ENCODE peak calls at places on chromosomes 16 and 17, in eight cellular contexts. One of them, this sample, is unnamed.

GRCh38 chr17:31693433-31694210 is 165.4 kb downstream of the COPRS start:
- DNase-seq in cardiac fibroblast: no peak
- DNase-seq in foreskin fibroblast: no peak
- DNase-seq in IMR-90: no peak
- DNase-seq in fibroblast of lung: no peak
- DNase-seq in AG04450: no peak
- DNase-seq in A549: no peak
- DNase-seq in heart left ventricle: no peak
- DNase-seq in this sample: no peak

GRCh38 chr16:56923481-56923880 is 8.5 kb upstream of the HERPUD1 start:
- DNase-seq in cardiac fibroblast: peak; percentile 54
- DNase-seq in foreskin fibroblast: no peak
- DNase-seq in IMR-90: no peak
- DNase-seq in fibroblast of lung: no peak
- DNase-seq in AG04450: no peak
- DNase-seq in A549: no peak
- DNase-seq in heart left ventricle: no peak
- DNase-seq in this sample: no peak

GRCh38 chr17:13351046-13351445 is 250.7 kb downstream of the HS3ST3A1 start:
- DNase-seq in cardiac fibroblast: peak; percentile 22
- DNase-seq in foreskin fibroblast: peak; percentile 69
- DNase-seq in IMR-90: peak; percentile 69
- DNase-seq in fibroblast of lung: peak; percentile 38
- DNase-seq in AG04450: no peak
- DNase-seq in A549: no peak
- DNase-seq in heart left ventricle: no peak
- DNase-seq in this sample: no peak

GRCh38 chr16:81996664-81997529 is 14.4 kb downstream of the SDR42E1 start:
- DNase-seq in cardiac fibroblast: peak; percentile 77
- DNase-seq in foreskin fibroblast: peak; percentile 56
- DNase-seq in IMR-90: peak; percentile 57
- DNase-seq in fibroblast of lung: peak; percentile 33
- DNase-seq in AG04450: no peak
- DNase-seq in A549: peak; percentile 58
- DNase-seq in heart left ventricle: no peak
- DNase-seq in this sample: no peak

GRCh38 chr17:47896672-47897490 is 845 bp downstream of the SP2 start:
- DNase-seq in cardiac fibroblast: no peak
- DNase-seq in foreskin fibroblast: no peak
- DNase-seq in IMR-90: peak; percentile 7
- DNase-seq in fibroblast of lung: peak; percentile 8
- DNase-seq in AG04450: no peak
- DNase-seq in A549: no peak
- DNase-seq in heart left ventricle: no peak
- DNase-seq in this sample: no peak

GRCh38 chr16:88086571-88087516 is 135.6 kb downstream of the BANP start:
- DNase-seq in cardiac fibroblast: no peak
- DNase-seq in foreskin fibroblast: no peak
- DNase-seq in IMR-90: no peak
- DNase-seq in fibroblast of lung: no peak
- DNase-seq in AG04450: no peak
- DNase-seq in A549: no peak
- DNase-seq in heart left ventricle: no peak
- DNase-seq in this sample: no peak

GRCh38 chr16:81527477-81528178 is 83.0 kb downstream of the CMIP start:
- DNase-seq in cardiac fibroblast: no peak
- DNase-seq in foreskin fibroblast: no peak
- DNase-seq in IMR-90: no peak
- DNase-seq in fibroblast of lung: no peak
- DNase-seq in AG04450: no peak
- DNase-seq in A549: no peak
- DNase-seq in heart left ventricle: no peak
- DNase-seq in this sample: no peak

GRCh38 chr17:50218771-50219315 is 17.4 kb upstream of the COL1A1 start:
- DNase-seq in cardiac fibroblast: peak; percentile 97
- DNase-seq in foreskin fibroblast: peak; percentile 90
- DNase-seq in IMR-90: peak; percentile 96
- DNase-seq in fibroblast of lung: peak; percentile 97
- DNase-seq in AG04450: peak; percentile 89
- DNase-seq in A549: peak; percentile 72
- DNase-seq in heart left ventricle: no peak
- DNase-seq in this sample: no peak

GRCh38 chr17:7842950-7843535 is 9.0 kb downstream of the KDM6B start:
- DNase-seq in cardiac fibroblast: peak; percentile 97
- DNase-seq in foreskin fibroblast: peak; percentile 94
- DNase-seq in IMR-90: peak; percentile 94
- DNase-seq in fibroblast of lung: peak; percentile 86
- DNase-seq in AG04450: peak; percentile 75
- DNase-seq in A549: peak; percentile 81
- DNase-seq in heart left ventricle: peak; percentile 82
- DNase-seq in this sample: peak; percentile 58

GRCh38 chr17:43015579-43015978 is 6.6 kb downstream of the VAT1 start:
- DNase-seq in cardiac fibroblast: no peak
- DNase-seq in foreskin fibroblast: no peak
- DNase-seq in IMR-90: no peak
- DNase-seq in fibroblast of lung: peak; percentile 25
- DNase-seq in AG04450: no peak
- DNase-seq in A549: no peak
- DNase-seq in heart left ventricle: peak; percentile 81
- DNase-seq in this sample: no peak

GRCh38 chr17:78645421-78646295 is 68.5 kb upstream of the DNAH17 start:
- DNase-seq in cardiac fibroblast: peak; percentile 77
- DNase-seq in foreskin fibroblast: no peak
- DNase-seq in IMR-90: peak; percentile 34
- DNase-seq in fibroblast of lung: peak; percentile 27
- DNase-seq in AG04450: no peak
- DNase-seq in A549: peak; percentile 88
- DNase-seq in heart left ventricle: peak; percentile 89
- DNase-seq in this sample: no peak

GRCh38 chr16:61957075-61957474 is 79.2 kb downstream of the CDH8 start:
- DNase-seq in cardiac fibroblast: no peak
- DNase-seq in foreskin fibroblast: no peak
- DNase-seq in IMR-90: no peak
- DNase-seq in fibroblast of lung: no peak
- DNase-seq in AG04450: no peak
- DNase-seq in A549: no peak
- DNase-seq in heart left ventricle: no peak
- DNase-seq in this sample: no peak

GRCh38 chr17:1899403-1900000 is 69.7 kb downstream of the RPA1 start:
- DNase-seq in cardiac fibroblast: no peak
- DNase-seq in foreskin fibroblast: no peak
- DNase-seq in IMR-90: no peak
- DNase-seq in fibroblast of lung: no peak
- DNase-seq in AG04450: no peak
- DNase-seq in A549: no peak
- DNase-seq in heart left ventricle: no peak
- DNase-seq in this sample: no peak

GRCh38 chr16:55530316-55530856 is 21.5 kb downstream of the LPCAT2 start:
- DNase-seq in cardiac fibroblast: no peak
- DNase-seq in foreskin fibroblast: no peak
- DNase-seq in IMR-90: no peak
- DNase-seq in fibroblast of lung: no peak
- DNase-seq in AG04450: no peak
- DNase-seq in A549: no peak
- DNase-seq in heart left ventricle: no peak
- DNase-seq in this sample: no peak

GRCh38 chr17:40556884-40557414 is 8.3 kb downstream of the CCR7 start:
- DNase-seq in cardiac fibroblast: peak; percentile 20
- DNase-seq in foreskin fibroblast: no peak
- DNase-seq in IMR-90: no peak
- DNase-seq in fibroblast of lung: no peak
- DNase-seq in AG04450: no peak
- DNase-seq in A549: no peak
- DNase-seq in heart left ventricle: no peak
- DNase-seq in this sample: peak; percentile 19

GRCh38 chr16:57284952-57285263 is 436 bp upstream of the PLLP start:
- DNase-seq in cardiac fibroblast: no peak
- DNase-seq in foreskin fibroblast: no peak
- DNase-seq in IMR-90: no peak
- DNase-seq in fibroblast of lung: no peak
- DNase-seq in AG04450: no peak
- DNase-seq in A549: no peak
- DNase-seq in heart left ventricle: no peak
- DNase-seq in this sample: no peak

GRCh38 chr17:17256316-17256715 is 19.3 kb upstream of the FLCN start:
- DNase-seq in cardiac fibroblast: no peak
- DNase-seq in foreskin fibroblast: no peak
- DNase-seq in IMR-90: no peak
- DNase-seq in fibroblast of lung: no peak
- DNase-seq in AG04450: no peak
- DNase-seq in A549: no peak
- DNase-seq in heart left ventricle: no peak
- DNase-seq in this sample: no peak

GRCh38 chr16:27748868-27749546 is 199.1 kb downstream of the KATNIP start:
- DNase-seq in cardiac fibroblast: peak; percentile 70
- DNase-seq in foreskin fibroblast: peak; percentile 86
- DNase-seq in IMR-90: peak; percentile 84
- DNase-seq in fibroblast of lung: peak; percentile 77
- DNase-seq in AG04450: peak; percentile 39
- DNase-seq in A549: peak; percentile 37
- DNase-seq in heart left ventricle: peak; percentile 37
- DNase-seq in this sample: no peak
- TF ChIP-seq CTCF in cardiac fibroblast: peak; percentile 7
- TF ChIP-seq CTCF in foreskin fibroblast: peak; percentile 6
- TF ChIP-seq CTCF in IMR-90: peak; percentile 8
- TF ChIP-seq CTCF in fibroblast of lung: no peak
- TF ChIP-seq CTCF in AG04450: peak; percentile 14
- TF ChIP-seq CTCF in A549: no peak
- TF ChIP-seq CTCF in heart left ventricle: no peak
- TF ChIP-seq CTCF in this sample: no peak

GRCh38 chr17:81176656-81177055 is 10.6 kb upstream of the AATK start:
- DNase-seq in cardiac fibroblast: peak; percentile 52
- DNase-seq in foreskin fibroblast: no peak
- DNase-seq in IMR-90: peak; percentile 3
- DNase-seq in fibroblast of lung: peak; percentile 14
- DNase-seq in AG04450: no peak
- DNase-seq in A549: peak; percentile 31
- DNase-seq in heart left ventricle: no peak
- DNase-seq in this sample: no peak

GRCh38 chr17:81173354-81173753 is 7.3 kb upstream of the AATK start:
- DNase-seq in cardiac fibroblast: no peak
- DNase-seq in foreskin fibroblast: no peak
- DNase-seq in IMR-90: no peak
- DNase-seq in fibroblast of lung: no peak
- DNase-seq in AG04450: no peak
- DNase-seq in A549: no peak
- DNase-seq in heart left ventricle: no peak
- DNase-seq in this sample: no peak

GRCh38 chr17:81170727-81171494 is 4.9 kb upstream of the AATK start:
- DNase-seq in cardiac fibroblast: no peak
- DNase-seq in foreskin fibroblast: no peak
- DNase-seq in IMR-90: no peak
- DNase-seq in fibroblast of lung: no peak
- DNase-seq in AG04450: no peak
- DNase-seq in A549: no peak
- DNase-seq in heart left ventricle: no peak
- DNase-seq in this sample: no peak

GRCh38 chr17:81171941-81172340 is 5.9 kb upstream of the AATK start:
- DNase-seq in cardiac fibroblast: peak; percentile 19
- DNase-seq in foreskin fibroblast: peak; percentile 9
- DNase-seq in IMR-90: peak; percentile 13
- DNase-seq in fibroblast of lung: peak; percentile 25
- DNase-seq in AG04450: no peak
- DNase-seq in A549: no peak
- DNase-seq in heart left ventricle: no peak
- DNase-seq in this sample: no peak

DNA sequence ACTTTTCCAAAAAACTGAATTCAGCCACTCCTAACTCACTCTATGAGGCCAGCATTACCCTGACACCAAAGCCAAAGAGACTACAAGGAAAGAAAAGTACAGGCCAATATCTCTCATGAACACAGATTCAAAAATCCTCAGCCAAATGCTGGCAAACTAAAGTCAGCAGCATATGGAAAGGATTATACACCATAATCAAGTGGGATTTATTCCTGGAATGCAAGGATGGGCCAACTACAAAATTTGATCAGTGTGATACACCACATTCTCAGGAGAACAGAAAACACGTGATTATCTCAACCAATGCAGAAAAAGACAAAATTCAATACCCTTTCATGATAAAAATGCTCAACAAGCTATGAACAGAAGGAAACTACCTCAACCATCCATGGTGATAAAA is 7.7 kb upstream of the AATK start:
- DNase-seq in cardiac fibroblast: no peak
- DNase-seq in foreskin fibroblast: peak; percentile 13
- DNase-seq in IMR-90: no peak
- DNase-seq in fibroblast of lung: no peak
- DNase-seq in AG04450: no peak
- DNase-seq in A549: no peak
- DNase-seq in heart left ventricle: no peak
- DNase-seq in this sample: no peak
- TF ChIP-seq CTCF in cardiac fibroblast: no peak
- TF ChIP-seq CTCF in foreskin fibroblast: no peak
- TF ChIP-seq CTCF in IMR-90: no peak
- TF ChIP-seq CTCF in fibroblast of lung: no peak
- TF ChIP-seq CTCF in AG04450: no peak
- TF ChIP-seq CTCF in A549: no peak
- TF ChIP-seq CTCF in heart left ventricle: no peak
- TF ChIP-seq CTCF in this sample: no peak

GRCh38 chr16:71848622-71849021 is 2.8 kb downstream of the ATXN1L start:
- DNase-seq in cardiac fibroblast: no peak
- DNase-seq in foreskin fibroblast: no peak
- DNase-seq in IMR-90: no peak
- DNase-seq in fibroblast of lung: no peak
- DNase-seq in AG04450: no peak
- DNase-seq in A549: no peak
- DNase-seq in heart left ventricle: no peak
- DNase-seq in this sample: no peak
- TF ChIP-seq CTCF in cardiac fibroblast: no peak
- TF ChIP-seq CTCF in foreskin fibroblast: no peak
- TF ChIP-seq CTCF in IMR-90: no peak
- TF ChIP-seq CTCF in fibroblast of lung: no peak
- TF ChIP-seq CTCF in AG04450: no peak
- TF ChIP-seq CTCF in A549: no peak
- TF ChIP-seq CTCF in heart left ventricle: no peak
- TF ChIP-seq CTCF in this sample: no peak

DNA sequence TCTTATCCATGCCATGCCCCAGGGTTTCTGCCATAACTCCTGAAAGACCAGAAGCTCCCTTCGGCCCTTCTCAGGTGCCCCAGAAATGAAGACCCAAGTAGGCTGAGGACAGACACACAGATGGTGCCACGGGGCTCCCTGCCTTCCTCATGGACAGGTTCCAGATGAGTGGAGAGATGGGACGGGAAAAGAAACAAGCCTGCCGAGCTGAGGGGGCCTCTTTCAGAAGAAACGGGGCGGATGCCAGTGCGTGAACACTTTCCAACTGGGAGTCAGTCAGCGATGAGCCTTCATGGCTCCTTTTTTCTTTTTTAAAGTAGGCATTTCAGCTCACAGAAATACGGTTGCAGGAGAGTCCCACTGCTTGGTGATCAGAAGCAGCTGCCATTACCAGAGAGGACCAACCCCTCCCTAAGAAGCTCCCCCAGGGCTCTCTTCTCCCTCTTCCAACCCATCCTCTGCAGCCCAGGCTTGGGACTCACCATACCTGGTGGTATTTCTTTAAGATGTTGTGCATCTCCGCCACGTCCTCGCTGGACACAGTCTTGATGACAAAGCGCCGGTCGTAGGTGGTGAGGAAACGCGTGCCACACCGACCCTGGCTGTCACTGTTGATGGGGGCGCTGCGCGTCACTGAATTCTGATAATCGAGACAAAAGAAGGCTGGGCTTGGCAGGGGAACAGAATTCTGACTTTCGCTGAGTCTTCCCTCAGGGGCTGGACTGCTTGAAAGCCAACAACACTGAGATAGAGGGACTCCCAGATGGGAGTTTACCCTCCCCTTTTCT is 19.2 kb downstream of the PIP4K2B start:
- DNase-seq in cardiac fibroblast: no peak
- DNase-seq in foreskin fibroblast: no peak
- DNase-seq in IMR-90: no peak
- DNase-seq in fibroblast of lung: no peak
- DNase-seq in AG04450: no peak
- DNase-seq in A549: no peak
- DNase-seq in heart left ventricle: no peak
- DNase-seq in this sample: no peak
- TF ChIP-seq CTCF in cardiac fibroblast: no peak
- TF ChIP-seq CTCF in foreskin fibroblast: no peak
- TF ChIP-seq CTCF in IMR-90: no peak
- TF ChIP-seq CTCF in fibroblast of lung: no peak
- TF ChIP-seq CTCF in AG04450: no peak
- TF ChIP-seq CTCF in A549: no peak
- TF ChIP-seq CTCF in heart left ventricle: no peak
- TF ChIP-seq CTCF in this sample: no peak